ENCODE peak calls at places on chromosomes 4 and X, in seven cellular contexts. I, S, N, Z, T, V and X are unnamed samples. For H3K9me3, the result is how much of the 10 kb centered on the place peaks cover.

GRCh38 chrX:119895843-119896326 is at the start of gene AKAP14:
- DNase-seq in I (peak), S (no peak), N (no peak), Z (no peak), T (no peak), V (peak), X (no peak)

GRCh38 chr4:56648245-56649151 is 32.6 kb downstream of the HOPX start:
- DNase-seq in I (no peak), S (peak), N (no peak), Z (no peak), T (no peak), V (no peak), X (no peak)

GRCh38 chrX:119541188-119541587 is 24.0 kb downstream of the STEEP1 start:
- DNase-seq in I (no peak), S (peak), N (no peak), Z (peak), T (no peak), V (peak), X (no peak)

GRCh38 chr4:119693127-119693526 is 64.5 kb upstream of the PDE5A start:
- DNase-seq in I (no peak), S (peak), N (no peak), Z (no peak), T (no peak), V (no peak), X (no peak)

GRCh38 chr4:122577808-122578781 is 42.8 kb downstream of the IL21 start:
- DNase-seq in I (peak), S (peak), N (peak), Z (peak), T (peak), V (no peak), X (peak)

GRCh38 chr4:38868055-38868965 is 704 bp downstream of the FAM114A1 start:
- DNase-seq in I (no peak), S (peak), N (peak), Z (no peak), T (peak), V (peak), X (no peak)

GRCh38 chr4:20493761-20494353 is 206.4 kb upstream of the PACRGL start:
- DNase-seq in I (no peak), S (peak), N (no peak), Z (no peak), T (no peak), V (no peak), X (no peak)

GRCh38 chr4:79584902-79585301 is 176.9 kb upstream of the GK2 start:
- DNase-seq in I (no peak), S (no peak), N (no peak), Z (no peak), T (no peak), V (no peak), X (no peak)

GRCh38 chr4:1126506-1126905 is 13.1 kb upstream of the RNF212 start:
- DNase-seq in I (no peak), S (peak), N (no peak), Z (no peak), T (no peak), V (no peak), X (no peak)

DNA sequence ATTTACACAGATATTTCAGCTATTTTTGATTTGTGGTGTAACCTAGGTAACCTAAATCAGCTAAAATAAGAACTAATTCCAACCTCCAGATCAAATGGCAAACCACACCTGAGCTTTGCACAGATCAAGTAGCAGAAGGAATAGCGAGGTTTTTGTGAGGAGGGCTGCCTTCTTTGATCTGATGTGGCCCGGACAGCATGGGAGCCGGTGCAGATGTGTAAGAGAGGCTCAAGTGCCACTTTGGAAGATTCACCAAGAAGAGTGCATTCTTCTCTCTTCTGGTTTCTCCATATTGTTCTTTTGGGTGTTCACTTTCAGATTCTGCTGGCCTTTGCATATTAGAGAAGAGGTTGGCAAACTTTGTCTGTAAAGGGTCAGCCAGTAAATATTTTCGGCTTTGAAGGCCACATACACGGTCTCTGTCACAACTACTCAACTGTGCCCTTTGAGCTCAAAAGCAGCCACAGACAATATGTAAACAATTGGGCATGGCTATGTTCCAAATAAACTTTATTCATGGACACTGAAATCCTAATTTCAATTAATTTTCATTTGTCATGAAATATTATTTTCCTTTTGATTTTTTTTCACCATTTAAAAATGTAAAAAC is 78.9 kb upstream of the FAM9C start:
- DNase-seq in I (no peak), S (no peak), N (no peak), Z (peak), T (no peak), V (no peak), X (no peak)
- H3K9ac ChIP-seq in I (peak), S (no peak), N (no peak), Z (peak), T (no peak), V (no peak), X (no peak)

DNA sequence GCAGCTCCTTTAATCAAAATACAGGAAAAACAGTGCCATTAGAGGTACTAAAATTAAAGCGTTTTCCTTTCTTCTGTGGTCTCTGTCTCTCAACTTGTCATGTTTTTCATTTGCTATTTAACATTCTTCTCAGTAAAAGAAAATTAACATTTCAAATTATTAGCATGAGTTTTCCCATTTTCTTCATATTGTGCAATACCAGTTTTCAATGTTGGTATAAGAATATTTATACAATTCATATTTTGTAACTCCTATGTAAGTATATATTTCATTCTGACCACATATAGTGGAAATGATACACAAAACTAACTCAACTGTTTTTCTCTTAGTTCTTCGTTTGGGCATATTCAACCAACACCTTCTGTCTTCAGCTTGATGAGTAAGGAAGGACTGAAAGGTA is 308.3 kb downstream of the HS3ST1 start:
- DNase-seq in I (no peak), S (no peak), N (no peak), Z (no peak), T (no peak), V (no peak), X (no peak)
- H3K9me3 ChIP-seq in I (under half), S (under half), N (under half), Z (under half), T (under half), V (under half), X (under half)

DNA sequence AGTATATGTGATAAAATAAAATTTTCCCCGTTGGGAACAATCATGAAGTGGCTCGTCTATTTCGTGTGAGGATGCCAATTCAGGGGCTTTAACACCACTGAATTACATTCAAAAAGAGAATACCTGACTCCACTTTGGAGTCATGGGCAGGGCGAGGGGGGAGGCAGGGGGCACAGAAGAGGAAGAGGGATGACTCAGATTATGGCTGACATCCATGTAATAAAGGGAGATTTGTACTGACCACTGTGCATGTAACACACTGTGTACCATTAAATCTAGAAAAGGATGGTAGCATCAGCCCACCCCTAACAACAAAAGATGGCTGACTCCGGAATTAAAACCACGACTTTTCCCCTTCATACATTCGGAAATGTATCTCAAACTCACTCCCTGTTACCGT is 1.3 kb downstream of the SLC9A7 start:
- DNase-seq in I (no peak), S (peak), N (peak), Z (peak), T (no peak), V (no peak), X (no peak)
- H3K9ac ChIP-seq in I (peak), S (no peak), N (peak), Z (peak), T (no peak), V (peak), X (no peak)

DNA sequence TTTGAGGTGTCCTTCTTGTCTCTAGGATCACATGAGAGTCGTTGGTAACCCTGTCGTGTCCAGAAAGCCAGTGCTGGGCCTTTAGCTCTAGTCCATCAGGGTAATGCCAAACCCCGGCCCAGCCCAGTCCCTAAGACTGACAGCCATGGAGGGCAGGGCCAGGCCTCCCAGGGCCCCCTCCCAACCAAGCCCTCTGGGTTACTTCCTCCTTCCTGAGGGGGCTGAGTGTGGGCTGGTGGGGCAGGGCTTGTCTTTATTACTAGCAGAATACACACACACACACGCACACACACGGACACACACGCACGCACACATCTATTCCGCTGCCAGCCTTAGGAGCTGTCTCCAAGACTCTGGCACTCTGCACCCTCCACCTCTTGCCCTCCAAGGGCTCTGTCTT is 35.6 kb upstream of the CDKN2AIP start:
- DNase-seq in I (no peak), S (no peak), N (no peak), Z (no peak), T (no peak), V (no peak), X (no peak)
- H3K9me3 ChIP-seq in I (under half), S (under half), N (under half), Z (under half), T (under half), V (under half), X (under half)